ENCODE peak calls at places on chromosomes 4 and X, in six cellular contexts. S, K, E, D, P and Y are unnamed samples.

GRCh38 chr4:123438031-123438430 is 41.4 kb downstream of the SPRY1 start:
- ATAC-seq in E (peak), S (peak), K (no peak), P (no peak), D (peak), Y (no peak)

GRCh38 chr4:109947918-109948317 is 35.2 kb downstream of the EGF start:
- ATAC-seq in K (no peak), S (no peak), P (no peak), D (no peak), E (no peak), Y (no peak)

GRCh38 chr4:1041147-1041935 is 29.9 kb downstream of the FGFRL1 start:
- ATAC-seq in E (peak), S (no peak), D (peak), P (no peak), K (no peak), Y (peak)

GRCh38 chr4:175273995-175274753 is 356.0 kb downstream of the ADAM29 start:
- ATAC-seq in S (no peak), E (no peak), D (no peak), P (no peak), K (no peak), Y (no peak)

GRCh38 chr4:11441182-11441556 is 12.5 kb upstream of the HS3ST1 start:
- ATAC-seq in K (no peak), P (no peak), E (no peak), D (no peak), S (no peak), Y (no peak)

GRCh38 chr4:177016541-177017141 is 223.9 kb upstream of the VEGFC start:
- ATAC-seq in S (no peak), P (no peak), K (no peak), D (no peak), E (no peak), Y (no peak)

GRCh38 chr4:123600426-123600825 is 203.8 kb downstream of the SPRY1 start:
- ATAC-seq in D (no peak), S (no peak), E (no peak), P (no peak), K (no peak), Y (no peak)

GRCh38 chrX:23616361-23616760 is 50.9 kb upstream of the PRDX4 start:
- ATAC-seq in S (no peak), P (no peak), E (no peak), K (no peak), D (peak), Y (no peak)